ENCODE peak calls at places on chromosomes 13 and 19, in seven cellular contexts. One of them, this sample, is unnamed.

GRCh38 chr13:83414393-83414792 is 467.9 kb downstream of the SLITRK1 start:
- DNase-seq in Calu3: no peak
- DNase-seq in bronchial epithelial cell: no peak
- DNase-seq in AG09309: peak
- DNase-seq in ovary: no peak
- DNase-seq in cardiac fibroblast: no peak
- DNase-seq in B cell: no peak
- DNase-seq in this sample: no peak

GRCh38 chr19:34220472-34221063 is 33.8 kb upstream of the GARRE1 start:
- DNase-seq in Calu3: peak
- DNase-seq in bronchial epithelial cell: peak
- DNase-seq in AG09309: no peak
- DNase-seq in ovary: no peak
- DNase-seq in cardiac fibroblast: peak
- DNase-seq in B cell: peak
- DNase-seq in this sample: peak

GRCh38 chr13:51955281-51955771 is 55.9 kb downstream of the ATP7B start:
- DNase-seq in Calu3: no peak
- DNase-seq in bronchial epithelial cell: peak
- DNase-seq in AG09309: no peak
- DNase-seq in ovary: no peak
- DNase-seq in cardiac fibroblast: no peak
- DNase-seq in B cell: no peak
- DNase-seq in this sample: no peak

GRCh38 chr19:13437919-13438618 is 68.2 kb downstream of the CACNA1A start:
- DNase-seq in Calu3: no peak
- DNase-seq in bronchial epithelial cell: no peak
- DNase-seq in AG09309: no peak
- DNase-seq in ovary: no peak
- DNase-seq in cardiac fibroblast: no peak
- DNase-seq in B cell: no peak
- DNase-seq in this sample: no peak

GRCh38 chr13:94553766-94554165 is 42.2 kb downstream of the TGDS start:
- DNase-seq in Calu3: no peak
- DNase-seq in bronchial epithelial cell: no peak
- DNase-seq in AG09309: no peak
- DNase-seq in ovary: no peak
- DNase-seq in cardiac fibroblast: no peak
- DNase-seq in B cell: no peak
- DNase-seq in this sample: no peak

GRCh38 chr19:34502582-34503545 is 21.3 kb downstream of the WTIP start:
- DNase-seq in Calu3: no peak
- DNase-seq in bronchial epithelial cell: no peak
- DNase-seq in AG09309: no peak
- DNase-seq in ovary: no peak
- DNase-seq in cardiac fibroblast: peak
- DNase-seq in B cell: no peak
- DNase-seq in this sample: peak

GRCh38 chr19:55486043-55486970 is 1.3 kb downstream of the NAT14 start:
- DNase-seq in Calu3: no peak
- DNase-seq in bronchial epithelial cell: no peak
- DNase-seq in AG09309: no peak
- DNase-seq in ovary: peak
- DNase-seq in cardiac fibroblast: no peak
- DNase-seq in B cell: no peak
- DNase-seq in this sample: peak

GRCh38 chr19:38270587-38271167 is 6.3 kb downstream of the SPINT2 start:
- DNase-seq in Calu3: no peak
- DNase-seq in bronchial epithelial cell: no peak
- DNase-seq in AG09309: no peak
- DNase-seq in ovary: no peak
- DNase-seq in cardiac fibroblast: no peak
- DNase-seq in B cell: no peak
- DNase-seq in this sample: no peak

GRCh38 chr19:36797786-36798108 is 25.1 kb upstream of the ZNF850 start:
- DNase-seq in Calu3: no peak
- DNase-seq in bronchial epithelial cell: no peak
- DNase-seq in AG09309: no peak
- DNase-seq in ovary: no peak
- DNase-seq in cardiac fibroblast: no peak
- DNase-seq in B cell: no peak
- DNase-seq in this sample: no peak

GRCh38 chr19:12137541-12137940 is 2.6 kb downstream of the ZNF20 start:
- DNase-seq in Calu3: no peak
- DNase-seq in bronchial epithelial cell: no peak
- DNase-seq in AG09309: no peak
- DNase-seq in ovary: no peak
- DNase-seq in cardiac fibroblast: no peak
- DNase-seq in B cell: peak
- DNase-seq in this sample: no peak
- TF ChIP-seq CTCF in Calu3: no peak
- TF ChIP-seq CTCF in bronchial epithelial cell: peak
- TF ChIP-seq CTCF in AG09309: no peak
- TF ChIP-seq CTCF in ovary: no peak
- TF ChIP-seq CTCF in cardiac fibroblast: peak
- TF ChIP-seq CTCF in B cell: peak
- TF ChIP-seq CTCF in this sample: no peak

DNA sequence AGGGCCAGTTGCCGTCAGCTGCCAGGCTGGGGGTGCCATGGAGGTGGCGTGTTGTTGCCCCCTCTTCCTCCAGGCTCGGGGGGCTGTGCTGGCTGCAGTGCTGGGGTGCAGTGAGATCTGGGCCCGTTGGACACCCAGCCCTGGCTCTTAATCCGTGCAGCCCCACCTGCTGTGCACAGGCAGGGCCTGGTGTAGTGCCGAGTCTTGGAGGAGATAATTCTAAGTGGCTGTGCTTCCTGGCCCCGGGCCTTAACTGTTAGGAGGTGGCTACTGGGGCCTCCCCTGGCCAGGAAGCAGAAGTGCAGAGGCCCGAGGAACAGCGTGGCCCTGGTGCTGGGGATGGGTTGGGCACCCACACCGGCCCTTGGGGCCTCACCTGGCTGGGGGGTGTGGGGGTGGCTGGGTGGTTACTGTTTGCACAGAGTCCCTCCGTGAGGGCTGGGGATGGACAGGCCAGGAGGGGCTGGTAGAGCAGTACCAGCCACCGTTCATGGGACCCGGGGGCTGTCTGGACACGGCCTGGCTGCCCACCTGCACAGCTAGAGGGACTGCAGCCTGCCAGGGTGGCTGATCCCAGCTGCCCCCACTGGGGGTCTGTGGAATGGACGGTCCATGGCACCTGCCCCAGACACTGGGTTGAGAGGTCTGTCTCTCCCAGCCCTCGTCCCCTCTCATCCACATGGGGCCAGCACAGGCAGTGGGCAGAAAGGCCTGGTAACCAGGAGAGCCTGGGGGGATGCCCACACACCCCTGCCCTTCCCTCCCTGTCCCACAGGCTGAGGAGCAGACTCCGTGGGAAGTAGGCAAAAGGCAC is 3.3 kb downstream of the GPX4 start:
- DNase-seq in Calu3: peak
- DNase-seq in bronchial epithelial cell: peak
- DNase-seq in AG09309: no peak
- DNase-seq in ovary: no peak
- DNase-seq in cardiac fibroblast: peak
- DNase-seq in B cell: no peak
- DNase-seq in this sample: no peak
- TF ChIP-seq CTCF in Calu3: no peak
- TF ChIP-seq CTCF in bronchial epithelial cell: peak
- TF ChIP-seq CTCF in AG09309: peak
- TF ChIP-seq CTCF in ovary: no peak
- TF ChIP-seq CTCF in cardiac fibroblast: peak
- TF ChIP-seq CTCF in B cell: no peak
- TF ChIP-seq CTCF in this sample: peak

GRCh38 chr13:114146629-114147028 is 14.2 kb upstream of the RASA3 start:
- DNase-seq in Calu3: no peak
- DNase-seq in bronchial epithelial cell: no peak
- DNase-seq in AG09309: no peak
- DNase-seq in ovary: no peak
- DNase-seq in cardiac fibroblast: no peak
- DNase-seq in B cell: peak
- DNase-seq in this sample: no peak
- TF ChIP-seq CTCF in Calu3: no peak
- TF ChIP-seq CTCF in bronchial epithelial cell: no peak
- TF ChIP-seq CTCF in AG09309: peak
- TF ChIP-seq CTCF in ovary: no peak
- TF ChIP-seq CTCF in cardiac fibroblast: peak
- TF ChIP-seq CTCF in B cell: peak
- TF ChIP-seq CTCF in this sample: no peak

DNA sequence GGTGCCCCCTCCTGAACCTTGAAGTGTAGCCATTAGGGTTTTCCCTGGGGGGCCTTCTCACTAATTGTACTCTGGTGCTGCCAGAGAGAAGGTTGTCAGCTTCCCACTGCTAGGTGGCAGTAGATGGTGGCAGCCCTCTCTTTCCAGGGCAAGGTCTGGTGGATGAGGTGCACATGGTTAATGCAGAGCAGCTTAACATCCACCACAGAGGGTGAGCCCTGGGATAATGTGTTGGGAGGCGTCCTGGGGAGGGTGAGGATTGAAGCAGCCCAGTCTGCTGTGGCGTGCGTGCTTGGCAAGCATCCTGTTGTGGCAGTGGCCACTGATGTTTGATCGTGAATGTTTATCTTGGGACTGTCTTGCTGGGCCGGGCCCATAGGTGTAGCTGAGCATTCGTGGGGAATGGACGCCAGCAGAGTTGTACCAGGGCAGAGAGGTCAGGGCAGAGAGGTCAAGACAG is 5.8 kb downstream of the EGLN2 start:
- DNase-seq in Calu3: no peak
- DNase-seq in bronchial epithelial cell: no peak
- DNase-seq in AG09309: no peak
- DNase-seq in ovary: no peak
- DNase-seq in cardiac fibroblast: no peak
- DNase-seq in B cell: no peak
- DNase-seq in this sample: no peak
- TF ChIP-seq CTCF in Calu3: no peak
- TF ChIP-seq CTCF in bronchial epithelial cell: peak
- TF ChIP-seq CTCF in AG09309: peak
- TF ChIP-seq CTCF in ovary: no peak
- TF ChIP-seq CTCF in cardiac fibroblast: peak
- TF ChIP-seq CTCF in B cell: no peak
- TF ChIP-seq CTCF in this sample: no peak

DNA sequence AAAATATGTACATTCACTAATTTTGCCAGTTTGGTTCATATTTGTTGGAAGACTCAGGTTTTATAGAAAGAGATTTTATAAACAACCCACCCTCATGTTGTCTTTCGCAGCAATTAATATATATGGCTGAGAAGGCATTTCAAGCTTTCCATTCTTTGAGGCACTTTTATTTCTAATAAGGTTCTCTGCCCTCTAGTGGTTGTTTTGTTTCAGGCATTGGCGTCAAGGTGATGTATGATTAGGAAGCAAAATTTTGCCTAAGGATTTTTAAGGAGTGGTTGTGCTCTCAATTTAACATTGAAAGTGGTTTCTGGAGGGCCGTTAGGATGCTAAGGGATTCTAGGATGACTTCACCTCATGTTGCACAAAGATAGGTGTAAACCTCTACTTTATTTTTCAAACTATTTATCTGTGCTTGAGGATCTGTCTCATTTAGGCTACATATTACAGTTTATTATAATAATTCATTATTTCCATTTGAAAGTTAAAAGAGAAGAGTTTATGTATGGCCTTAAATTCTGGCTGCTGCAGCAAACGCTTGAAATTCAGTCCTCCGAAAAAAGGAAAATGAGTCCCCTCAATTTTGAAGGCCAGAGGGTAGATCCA is 35.9 kb downstream of the OXGR1 start:
- DNase-seq in Calu3: no peak
- DNase-seq in bronchial epithelial cell: peak
- DNase-seq in AG09309: no peak
- DNase-seq in ovary: no peak
- DNase-seq in cardiac fibroblast: peak
- DNase-seq in B cell: no peak
- DNase-seq in this sample: peak
- TF ChIP-seq CTCF in Calu3: no peak
- TF ChIP-seq CTCF in bronchial epithelial cell: peak
- TF ChIP-seq CTCF in AG09309: peak
- TF ChIP-seq CTCF in ovary: no peak
- TF ChIP-seq CTCF in cardiac fibroblast: peak
- TF ChIP-seq CTCF in B cell: peak
- TF ChIP-seq CTCF in this sample: peak

GRCh38 chr19:40214936-40215335 is 3.2 kb downstream of the TTC9B start:
- DNase-seq in Calu3: no peak
- DNase-seq in bronchial epithelial cell: no peak
- DNase-seq in AG09309: no peak
- DNase-seq in ovary: no peak
- DNase-seq in cardiac fibroblast: no peak
- DNase-seq in B cell: no peak
- DNase-seq in this sample: no peak

GRCh38 chr19:40213251-40213793 is 4.9 kb downstream of the TTC9B start:
- DNase-seq in Calu3: no peak
- DNase-seq in bronchial epithelial cell: no peak
- DNase-seq in AG09309: no peak
- DNase-seq in ovary: no peak
- DNase-seq in cardiac fibroblast: no peak
- DNase-seq in B cell: no peak
- DNase-seq in this sample: no peak

GRCh38 chr19:40208602-40209001 is 9.6 kb downstream of the TTC9B start:
- DNase-seq in Calu3: no peak
- DNase-seq in bronchial epithelial cell: no peak
- DNase-seq in AG09309: no peak
- DNase-seq in ovary: no peak
- DNase-seq in cardiac fibroblast: no peak
- DNase-seq in B cell: no peak
- DNase-seq in this sample: no peak

GRCh38 chr19:40213882-40214570 is 4.2 kb downstream of the TTC9B start:
- DNase-seq in Calu3: no peak
- DNase-seq in bronchial epithelial cell: no peak
- DNase-seq in AG09309: no peak
- DNase-seq in ovary: no peak
- DNase-seq in cardiac fibroblast: no peak
- DNase-seq in B cell: no peak
- DNase-seq in this sample: peak

DNA sequence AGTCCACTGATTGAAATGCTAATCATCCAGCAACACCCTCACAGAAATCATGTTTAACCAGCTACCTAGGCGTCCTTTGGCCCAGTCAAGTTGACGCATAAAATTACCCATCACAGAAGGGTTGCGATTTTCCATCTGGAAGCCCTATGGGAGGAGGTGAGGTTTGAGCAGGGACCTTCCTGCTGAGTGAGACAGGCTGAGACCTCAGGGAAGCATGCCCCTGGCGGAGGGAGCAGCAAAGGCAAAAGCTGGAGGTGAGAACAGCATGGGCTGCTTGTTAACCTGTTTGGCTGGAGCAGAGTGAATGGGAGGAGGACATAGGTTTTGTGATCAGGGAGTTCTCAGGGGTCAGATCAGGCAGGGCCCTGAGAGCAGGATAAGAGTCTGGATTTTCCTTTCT is 7.3 kb downstream of the TTC9B start:
- DNase-seq in Calu3: no peak
- DNase-seq in bronchial epithelial cell: no peak
- DNase-seq in AG09309: no peak
- DNase-seq in ovary: no peak
- DNase-seq in cardiac fibroblast: no peak
- DNase-seq in B cell: no peak
- DNase-seq in this sample: no peak
- TF ChIP-seq CTCF in Calu3: no peak
- TF ChIP-seq CTCF in bronchial epithelial cell: no peak
- TF ChIP-seq CTCF in AG09309: no peak
- TF ChIP-seq CTCF in ovary: no peak
- TF ChIP-seq CTCF in cardiac fibroblast: no peak
- TF ChIP-seq CTCF in B cell: no peak
- TF ChIP-seq CTCF in this sample: no peak

This sample was measured in GM20000.